ENCODE peak calls at places on chromosomes 16 and 17, in nine cellular contexts. Z is OCI-LY7; F is brain microvascular endothelial cell; D is choroid plexus epithelial cell; M is AG09309; E is gastrocnemius medialis; C is mesendoderm; W is CD8-positive, alpha-beta memory T cell; S is cardiac fibroblast. N is an unnamed sample.

GRCh38 chr17:5364156-5364555 is 55.3 kb downstream of the NUP88 start:
- DNase-seq in C (no peak), W (no peak), F (no peak), E (no peak), M (peak), D (peak), S (peak), Z (no peak), N (no peak)

GRCh38 chr16:28131210-28131609 is 67.7 kb upstream of the GSG1L start:
- DNase-seq in D (no peak), W (no peak), Z (no peak), E (no peak), S (no peak), F (no peak), M (no peak), C (no peak), N (no peak)

GRCh38 chr17:21037117-21037803 is 5.6 kb downstream of the USP22 start:
- DNase-seq in F (no peak), Z (no peak), M (no peak), S (no peak), E (no peak), C (no peak), D (no peak), W (no peak), N (no peak)

GRCh38 chr17:17425591-17425990 is 51.2 kb upstream of the MED9 start:
- DNase-seq in E (no peak), F (no peak), W (no peak), S (peak), Z (no peak), D (no peak), C (no peak), M (no peak), N (no peak)

GRCh38 chr17:40340880-40341807 is 23.4 kb downstream of the GJD3 start:
- DNase-seq in M (no peak), E (peak), D (peak), S (peak), Z (peak), W (peak), F (peak), C (peak), N (peak)

GRCh38 chr17:81246679-81247338 is 7.7 kb downstream of the NDUFAF8 start:
- DNase-seq in F (no peak), S (no peak), M (no peak), W (no peak), Z (no peak), C (no peak), E (no peak), D (no peak), N (no peak)

GRCh38 chr17:38636054-38636453 is 30.3 kb upstream of the SRCIN1 start:
- DNase-seq in F (no peak), S (no peak), Z (no peak), W (no peak), C (peak), E (no peak), D (no peak), M (no peak), N (no peak)

GRCh38 chr17:661509-661908 is 53.1 kb downstream of the VPS53 start:
- DNase-seq in D (no peak), E (no peak), Z (peak), W (no peak), S (no peak), F (no peak), C (no peak), M (no peak), N (no peak)

GRCh38 chr16:56916571-56917403 is 15.2 kb upstream of the HERPUD1 start:
- DNase-seq in W (no peak), Z (peak), E (no peak), F (no peak), C (no peak), D (no peak), M (no peak), S (no peak), N (no peak)

GRCh38 chr17:21098934-21099687 is 27.7 kb upstream of the DHRS7B start:
- DNase-seq in M (peak), C (peak), F (peak), D (peak), S (peak), Z (peak), E (peak), W (peak), N (no peak)

DNA sequence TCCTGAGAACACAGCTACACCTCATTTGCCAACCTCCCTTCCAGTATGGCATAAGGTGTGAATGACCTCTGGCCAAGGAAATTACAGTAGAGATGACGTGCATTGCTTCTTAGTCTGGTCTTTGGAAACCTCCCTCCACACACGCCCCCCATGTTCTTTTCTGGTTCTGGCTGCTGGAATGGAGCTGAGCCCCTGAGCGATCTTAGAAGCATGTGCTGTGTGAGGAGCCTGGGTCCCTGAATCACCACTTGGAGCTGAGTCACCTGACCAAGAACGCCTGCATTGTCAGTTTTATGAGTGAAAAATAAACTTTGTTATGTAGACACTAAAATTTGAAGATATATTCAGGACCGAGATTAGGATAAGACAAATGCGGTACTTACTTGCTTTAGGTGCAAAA is 51.4 kb downstream of the HS3ST3A1 start:
- DNase-seq in W (no peak), Z (no peak), E (no peak), D (no peak), M (no peak), C (no peak), F (no peak), S (no peak), N (no peak)
- H3K4me3 ChIP-seq in W (no peak), Z (no peak), E (no peak), D (no peak), M (no peak), C (no peak), F (no peak), S (no peak), N (no peak)

GRCh38 chr17:71440513-71440912 is 680.3 kb upstream of the SOX9 start:
- DNase-seq in W (no peak), C (no peak), M (no peak), D (no peak), F (no peak), S (no peak), E (no peak), Z (no peak), N (no peak)

GRCh38 chr17:71437176-71437575 is 683.6 kb upstream of the SOX9 start:
- DNase-seq in D (no peak), E (no peak), Z (no peak), S (peak), W (no peak), C (no peak), F (no peak), M (no peak), N (no peak)

GRCh38 chr17:71444011-71444574 is 676.7 kb upstream of the SOX9 start:
- DNase-seq in F (no peak), Z (no peak), S (no peak), C (no peak), E (no peak), M (no peak), D (no peak), W (no peak), N (no peak)

GRCh38 chr17:71438631-71439146 is 682.1 kb upstream of the SOX9 start:
- DNase-seq in Z (no peak), C (no peak), D (peak), W (no peak), M (peak), F (peak), E (no peak), S (peak), N (no peak)

DNA sequence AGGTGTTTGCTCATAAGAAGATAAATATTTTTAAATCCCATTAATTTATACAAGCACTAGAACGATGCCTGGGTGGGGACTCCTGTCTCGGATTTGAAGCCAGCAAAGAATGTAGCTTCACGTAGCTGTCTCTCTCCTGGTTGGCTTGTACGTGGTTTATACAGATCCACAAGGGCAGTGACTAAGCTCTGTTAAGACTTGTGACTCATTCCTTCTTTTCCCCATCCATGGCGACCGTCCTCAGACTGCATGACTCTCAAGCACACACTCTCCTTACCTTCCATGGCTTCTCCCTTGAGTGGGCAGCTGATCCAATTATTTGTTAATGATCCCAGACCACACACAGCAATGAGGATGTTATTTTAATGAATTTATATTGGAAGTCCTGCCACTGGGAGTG is 679.7 kb upstream of the SOX9 start:
- DNase-seq in D (peak), E (no peak), S (peak), F (peak), C (peak), Z (no peak), W (no peak), M (peak), N (no peak)
- H3K4me3 ChIP-seq in D (no peak), E (no peak), S (no peak), F (no peak), C (no peak), Z (no peak), W (no peak), M (no peak), N (no peak)

DNA sequence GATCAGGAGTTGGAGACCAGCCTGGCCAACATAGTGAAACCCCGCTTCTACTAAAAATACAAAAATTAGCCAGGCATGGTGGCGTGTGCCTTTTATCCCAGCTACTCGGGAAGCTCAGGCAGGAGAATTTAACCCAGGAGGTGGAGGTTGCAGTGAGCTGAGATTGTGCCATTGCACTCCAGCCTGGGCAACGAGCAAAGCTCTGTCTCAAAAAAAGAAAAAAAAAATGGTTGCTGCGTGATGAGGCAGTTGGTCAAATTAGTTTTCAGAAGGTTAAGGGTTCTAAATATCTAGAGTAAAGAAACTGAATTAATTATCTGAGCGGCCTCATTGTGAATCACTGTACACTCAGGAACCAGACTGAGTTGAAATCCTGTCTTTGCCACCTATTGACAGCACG is 3.5 kb upstream of the CD68 start:
- DNase-seq in C (no peak), E (no peak), Z (no peak), S (no peak), F (no peak), M (no peak), W (no peak), D (no peak), N (no peak)
- H3K4me3 ChIP-seq in C (no peak), E (no peak), Z (peak), S (no peak), F (peak), M (no peak), W (no peak), D (no peak), N (no peak)

DNA sequence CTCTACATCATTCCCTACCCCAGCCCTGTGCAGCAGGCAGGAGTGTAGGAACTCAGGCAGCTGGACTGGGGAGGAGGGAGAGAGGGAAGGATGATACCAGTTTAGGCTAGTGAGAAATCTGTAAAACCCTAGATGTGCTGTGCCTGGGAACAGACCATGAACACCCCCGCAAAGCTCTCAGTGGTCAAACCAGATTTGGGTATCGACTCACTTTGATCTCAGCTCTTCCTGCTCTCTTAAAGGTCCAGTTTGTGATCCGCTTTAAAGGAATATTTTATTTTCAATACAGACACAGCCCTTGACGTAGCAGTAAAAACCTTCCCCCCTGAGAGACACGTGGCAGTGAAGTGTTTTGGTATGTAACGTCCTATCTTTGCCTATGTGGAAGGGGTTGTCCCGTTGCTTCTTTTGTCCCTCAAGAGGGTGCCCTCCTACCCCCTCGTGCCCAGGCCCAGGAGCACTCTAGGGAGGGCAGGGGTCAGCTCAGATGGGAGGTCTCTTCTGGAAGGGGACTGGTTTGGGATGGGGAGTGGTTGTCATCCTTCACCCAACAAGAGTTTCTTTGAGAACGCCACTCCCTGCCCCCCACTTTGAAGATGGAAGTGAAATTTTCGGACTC is 19.3 kb upstream of the TBX2 start:
- DNase-seq in F (no peak), Z (no peak), M (no peak), D (no peak), W (no peak), S (no peak), E (no peak), C (no peak), N (no peak)
- H3K4me3 ChIP-seq in F (no peak), Z (no peak), M (no peak), D (no peak), W (no peak), S (no peak), E (no peak), C (no peak), N (no peak)

GRCh38 chr17:55520402-55520801 is 9.2 kb upstream of the SMIM36 start:
- DNase-seq in S (no peak), M (no peak), W (no peak), E (no peak), D (no peak), C (no peak), F (no peak), Z (no peak), N (no peak)
- H3K4me3 ChIP-seq in S (no peak), M (no peak), W (no peak), E (no peak), D (no peak), C (no peak), F (no peak), Z (no peak), N (no peak)

GRCh38 chr17:50311483-50311882 is 34.4 kb upstream of the XYLT2 start:
- DNase-seq in Z (no peak), M (no peak), S (no peak), W (no peak), C (peak), E (no peak), F (no peak), D (no peak), N (no peak)

GRCh38 chr17:50308666-50309065 is 34.4 kb downstream of the TMEM92 start:
- DNase-seq in D (no peak), W (no peak), M (no peak), E (no peak), F (no peak), S (peak), C (no peak), Z (no peak), N (no peak)

GRCh38 chr17:50312311-50312710 is 33.6 kb upstream of the XYLT2 start:
- DNase-seq in D (no peak), F (no peak), Z (no peak), C (peak), E (no peak), W (no peak), S (peak), M (no peak), N (no peak)

GRCh38 chr17:50310455-50311111 is 35.3 kb upstream of the XYLT2 start:
- DNase-seq in Z (no peak), C (peak), W (no peak), S (no peak), M (no peak), E (no peak), D (no peak), F (no peak), N (no peak)

GRCh38 chr17:50311112-50311460 is 34.8 kb upstream of the XYLT2 start:
- DNase-seq in D (no peak), E (no peak), F (no peak), S (no peak), Z (no peak), C (peak), W (no peak), M (no peak), N (no peak)
- H3K4me3 ChIP-seq in D (no peak), E (no peak), F (no peak), S (no peak), Z (no peak), C (no peak), W (no peak), M (no peak), N (no peak)

N was measured in thoracic aorta.